ENCODE peak calls at places on chromosomes 3 and 15, in seven cellular contexts. F, S, W, U, V, J and T are unnamed samples.

GRCh38 chr3:127800508-127800907 is 21.8 kb downstream of the MGLL start:
- DNase-seq in F (peak), S (peak), W (peak), U (no peak), V (no peak), J (peak), T (peak)

GRCh38 chr3:197446713-197447455 is 108.9 kb downstream of the BDH1 start:
- DNase-seq in F (no peak), S (no peak), W (no peak), U (no peak), V (no peak), J (no peak), T (no peak)

GRCh38 chr3:187955076-187955952 is 198.6 kb upstream of the LPP start:
- DNase-seq in F (no peak), S (peak), W (peak), U (no peak), V (peak), J (peak), T (no peak)

GRCh38 chr3:85950435-85950834 is 991.6 kb downstream of the CADM2 start:
- DNase-seq in F (no peak), S (no peak), W (no peak), U (no peak), V (no peak), J (no peak), T (no peak)

GRCh38 chr15:52493968-52494367 is 34.7 kb downstream of the MYO5A start:
- DNase-seq in F (no peak), S (no peak), W (peak), U (no peak), V (no peak), J (peak), T (no peak)

GRCh38 chr3:178436773-178437172 is 99.5 kb upstream of the KCNMB2 start:
- DNase-seq in F (no peak), S (peak), W (peak), U (no peak), V (peak), J (peak), T (peak)

GRCh38 chr15:37015476-37015875 is 84.9 kb downstream of the MEIS2 start:
- DNase-seq in F (no peak), S (no peak), W (no peak), U (no peak), V (no peak), J (no peak), T (peak)

GRCh38 chr15:72172796-72173195 is 24.8 kb downstream of the GRAMD2A start:
- DNase-seq in F (no peak), S (no peak), W (no peak), U (no peak), V (no peak), J (no peak), T (no peak)

GRCh38 chr3:103077910-103078309 is 643.1 kb downstream of the ZPLD1 start:
- DNase-seq in F (no peak), S (no peak), W (no peak), U (no peak), V (no peak), J (no peak), T (no peak)

GRCh38 chr3:100500320-100500880 is 8.0 kb downstream of the TMEM45A start:
- DNase-seq in F (no peak), S (peak), W (peak), U (no peak), V (no peak), J (no peak), T (no peak)

GRCh38 chr15:101025116-101025885 is 106.1 kb downstream of the LRRK1 start:
- DNase-seq in F (no peak), S (no peak), W (no peak), U (no peak), V (no peak), J (no peak), T (no peak)

GRCh38 chr15:99511865-99512632 is 53.7 kb upstream of the MEF2A start:
- DNase-seq in F (no peak), S (no peak), W (peak), U (no peak), V (no peak), J (no peak), T (peak)

GRCh38 chr15:22811640-22812039 is 25.2 kb downstream of the NIPA1 start:
- DNase-seq in F (no peak), S (no peak), W (peak), U (no peak), V (no peak), J (peak), T (no peak)

GRCh38 chr3:67384790-67385397 is 269.5 kb downstream of the SUCLG2 start:
- DNase-seq in F (no peak), S (peak), W (peak), U (no peak), V (no peak), J (peak), T (peak)

GRCh38 chr15:25410649-25411048 is 28.2 kb downstream of the UBE3A start:
- DNase-seq in F (no peak), S (no peak), W (peak), U (no peak), V (no peak), J (peak), T (no peak)

GRCh38 chr3:45774581-45775505 is 21.5 kb downstream of the SLC6A20 start:
- DNase-seq in F (no peak), S (no peak), W (no peak), U (no peak), V (no peak), J (no peak), T (no peak)

GRCh38 chr3:17852217-17852616 is 109.8 kb upstream of the TBC1D5 start:
- DNase-seq in F (no peak), S (no peak), W (no peak), U (no peak), V (no peak), J (no peak), T (peak)

GRCh38 chr3:53842436-53843194 is 3.6 kb downstream of the CHDH start:
- DNase-seq in F (peak), S (peak), W (peak), U (peak), V (no peak), J (peak), T (peak)

GRCh38 chr15:67050062-67050461 is 15.3 kb upstream of the SMAD3 start:
- DNase-seq in F (no peak), S (no peak), W (peak), U (no peak), V (no peak), J (peak), T (no peak)

GRCh38 chr15:26023691-26024090 is 160.6 kb upstream of the ATP10A start:
- DNase-seq in F (no peak), S (no peak), W (no peak), U (no peak), V (no peak), J (no peak), T (no peak)

GRCh38 chr15:36079021-36079420 is 500.4 kb upstream of the CDIN1 start:
- DNase-seq in F (no peak), S (no peak), W (no peak), U (no peak), V (no peak), J (no peak), T (no peak)

GRCh38 chr3:125058529-125058928 is 2.7 kb upstream of the HEG1 start:
- DNase-seq in F (no peak), S (no peak), W (no peak), U (no peak), V (no peak), J (no peak), T (no peak)

GRCh38 chr3:152197937-152198336 is 70.8 kb upstream of the MBNL1 start:
- DNase-seq in F (no peak), S (no peak), W (no peak), U (no peak), V (no peak), J (no peak), T (peak)

GRCh38 chr15:48693474-48693873 is 48.0 kb upstream of the FBN1 start:
- DNase-seq in F (no peak), S (peak), W (peak), U (no peak), V (no peak), J (peak), T (no peak)

GRCh38 chr15:40936709-40937666 is 7.8 kb downstream of the DLL4 start:
- DNase-seq in F (no peak), S (peak), W (peak), U (no peak), V (no peak), J (peak), T (peak)
- TF ChIP-seq CTCF in F (no peak), S (peak), W (no peak), U (no peak), V (no peak), J (no peak), T (peak)

GRCh38 chr3:141052570-141053069 is 1.5 kb downstream of the SPSB4 start:
- DNase-seq in F (no peak), S (no peak), W (no peak), U (no peak), V (no peak), J (no peak), T (no peak)

GRCh38 chr3:141050913-141051632 is at the start of gene SPSB4:
- DNase-seq in F (peak), S (peak), W (peak), U (no peak), V (no peak), J (peak), T (no peak)

GRCh38 chr3:141049681-141050080 is 1.5 kb upstream of the SPSB4 start:
- DNase-seq in F (no peak), S (no peak), W (peak), U (no peak), V (no peak), J (no peak), T (no peak)

GRCh38 chr3:141050576-141050912 is 603 bp upstream of the SPSB4 start:
- DNase-seq in F (no peak), S (no peak), W (no peak), U (no peak), V (no peak), J (no peak), T (no peak)

DNA sequence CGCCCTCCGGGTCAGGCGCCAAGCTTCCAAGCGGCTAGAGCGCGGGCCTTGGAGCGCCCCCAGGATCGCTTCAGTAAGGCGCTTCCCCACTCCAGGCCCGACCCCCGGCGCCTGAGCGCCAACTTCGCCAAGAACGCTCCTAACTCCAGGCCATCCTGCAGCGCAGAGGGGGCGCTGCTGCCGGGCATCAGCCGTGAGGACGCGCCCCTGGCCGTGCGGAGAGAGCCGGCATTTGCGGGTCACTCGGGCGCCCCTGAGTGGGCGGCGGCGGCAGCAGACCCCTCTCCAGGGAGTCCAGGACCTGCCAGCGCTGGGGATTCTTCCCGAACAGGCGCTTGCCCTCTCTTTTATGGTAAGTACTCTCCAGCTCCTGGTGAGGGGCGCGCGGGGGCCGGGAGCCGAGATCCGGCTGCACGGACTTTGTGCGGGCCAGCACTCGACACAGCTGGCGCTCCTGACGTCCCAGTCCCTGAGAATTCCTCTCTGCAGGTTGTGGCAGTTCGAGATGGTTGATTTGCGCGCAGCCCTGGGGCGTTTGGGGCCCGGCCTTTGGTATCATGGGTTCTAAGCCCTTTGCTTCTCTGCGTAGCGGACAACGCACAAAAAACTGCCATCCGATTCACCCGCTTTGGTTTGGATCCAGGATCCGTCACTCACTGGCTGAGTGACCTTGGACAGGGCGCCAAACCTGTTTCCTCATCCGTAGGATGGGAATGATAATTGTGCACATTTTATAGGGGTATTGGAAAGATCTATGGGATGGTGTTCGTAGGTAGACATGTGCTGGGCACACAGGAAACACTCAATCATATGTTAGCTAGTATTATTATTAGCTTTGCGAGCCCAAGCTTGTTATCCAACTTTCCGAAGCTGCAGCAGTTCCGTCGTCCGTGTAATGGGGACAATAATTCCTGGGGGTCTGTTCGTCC is 758 bp downstream of the SPSB4 start:
- DNase-seq in F (no peak), S (peak), W (peak), U (no peak), V (no peak), J (no peak), T (no peak)
- H3K4me3 ChIP-seq in F (peak), S (peak), W (peak), U (peak), V (no peak), J (no peak), T (no peak)

DNA sequence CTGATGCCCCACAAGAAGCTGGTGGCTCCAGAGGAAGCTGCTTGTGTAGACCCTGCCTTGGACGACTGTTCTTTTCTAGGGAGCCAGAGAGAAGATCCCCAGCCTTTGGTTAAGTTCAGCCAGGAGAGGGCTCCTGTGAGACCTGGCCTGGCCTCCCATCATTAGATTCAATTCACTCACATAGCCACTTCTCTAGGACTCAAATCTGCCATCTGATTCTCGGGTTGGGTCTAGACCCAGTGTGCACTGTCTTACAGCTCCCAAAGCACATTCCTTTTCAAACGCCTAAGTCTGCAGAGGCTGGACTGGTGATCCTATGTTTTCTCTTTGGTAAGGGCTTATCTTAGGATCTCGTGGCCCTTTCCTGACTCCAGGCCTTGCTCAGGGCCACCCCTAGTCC is 81.7 kb upstream of the NPHP3 start:
- DNase-seq in F (no peak), S (no peak), W (no peak), U (no peak), V (no peak), J (no peak), T (no peak)
- TF ChIP-seq CTCF in F (no peak), S (peak), W (peak), U (no peak), V (peak), J (no peak), T (no peak)

DNA sequence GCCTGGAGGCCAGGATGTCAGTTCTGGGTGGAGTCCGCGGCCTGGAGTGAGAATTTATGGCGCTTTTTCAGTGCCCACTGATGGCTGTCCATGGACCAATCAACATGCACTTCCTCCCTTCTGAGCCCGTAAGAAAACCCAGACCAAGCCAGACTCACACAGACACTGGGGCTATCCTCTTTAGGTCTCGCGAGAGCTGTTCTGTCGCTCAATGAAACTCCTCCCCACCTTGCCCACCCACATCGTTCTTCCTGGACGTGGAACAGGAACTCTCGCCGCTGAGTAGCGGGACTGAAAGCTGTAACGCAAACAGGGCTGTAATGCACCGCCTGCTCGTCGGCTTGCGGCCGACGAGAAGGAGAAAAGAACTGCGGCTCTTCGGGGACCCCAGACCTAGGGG is 833.0 kb upstream of the CADM2 start:
- DNase-seq in F (no peak), S (no peak), W (no peak), U (no peak), V (no peak), J (no peak), T (no peak)
- H3K4me3 ChIP-seq in F (no peak), S (no peak), W (no peak), U (no peak), V (no peak), J (no peak), T (no peak)

DNA sequence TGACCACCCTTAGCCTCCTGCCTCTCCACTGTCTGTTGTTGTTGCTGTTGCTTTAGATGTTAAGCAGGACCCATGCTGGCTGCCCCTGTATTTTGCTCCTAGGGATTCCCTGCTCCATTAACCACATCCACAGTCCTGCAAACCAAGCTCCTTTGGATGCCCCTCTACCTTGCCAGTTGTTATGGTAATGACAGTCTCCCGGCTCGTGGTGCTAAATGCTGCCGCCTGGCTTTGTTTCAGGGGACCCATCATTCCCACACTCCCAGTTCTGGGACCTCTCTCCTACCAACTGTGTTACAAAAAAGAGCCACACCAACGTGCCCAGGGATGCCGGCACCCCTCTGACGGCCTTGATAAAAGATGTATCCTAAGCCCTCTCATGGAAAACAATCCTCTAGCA is 15.5 kb upstream of the MCCC1 start:
- DNase-seq in F (no peak), S (no peak), W (no peak), U (no peak), V (no peak), J (no peak), T (no peak)
- TF ChIP-seq CTCF in F (no peak), S (no peak), W (peak), U (no peak), V (no peak), J (no peak), T (no peak)

DNA sequence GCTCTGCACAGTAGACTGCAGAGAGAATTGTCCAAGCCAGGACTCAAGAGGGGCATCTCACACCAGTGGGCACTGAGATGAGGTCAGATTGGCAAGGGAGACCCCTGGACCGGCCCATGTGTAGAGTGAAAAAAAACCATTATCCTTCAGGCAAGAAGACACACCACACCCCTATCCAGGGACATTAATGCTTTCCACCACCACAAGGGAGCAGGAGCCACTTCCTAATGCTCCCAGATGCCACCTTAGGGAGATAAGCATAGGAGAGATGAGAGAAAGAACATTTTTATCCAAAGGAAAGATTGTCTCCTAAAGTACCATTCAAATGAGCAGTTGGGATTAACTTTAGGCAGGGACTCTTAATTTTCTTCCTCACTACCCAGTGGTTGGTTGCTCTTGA is 109.6 kb upstream of the PTX3 start:
- DNase-seq in F (no peak), S (no peak), W (no peak), U (no peak), V (no peak), J (no peak), T (no peak)
- H3K4me3 ChIP-seq in F (no peak), S (no peak), W (no peak), U (no peak), V (no peak), J (no peak), T (no peak)

DNA sequence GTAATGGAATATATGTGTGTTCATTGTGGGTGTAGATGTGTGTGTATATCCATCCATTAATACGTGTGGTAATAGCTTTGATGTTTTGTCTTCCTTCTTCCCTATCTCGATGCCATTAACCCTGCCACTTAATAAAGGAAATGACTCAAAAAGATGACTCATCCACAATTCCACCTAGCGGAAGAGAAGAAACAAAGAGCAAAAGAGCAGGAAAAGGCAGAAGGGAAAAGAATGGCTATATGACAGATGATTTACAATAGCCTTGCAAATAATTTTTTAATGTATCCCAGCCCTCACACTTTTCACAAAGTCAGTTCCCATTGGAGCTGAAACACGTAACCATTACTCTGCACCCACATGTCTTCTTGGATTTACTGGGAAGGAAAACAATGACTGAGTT is 197.1 kb downstream of the KCNAB1 start:
- DNase-seq in F (no peak), S (peak), W (peak), U (no peak), V (no peak), J (peak), T (no peak)
- TF ChIP-seq CTCF in F (no peak), S (no peak), W (no peak), U (no peak), V (no peak), J (peak), T (no peak)

GRCh38 chr15:70476441-70476840 is 286.9 kb downstream of the UACA start:
- DNase-seq in F (no peak), S (no peak), W (no peak), U (no peak), V (no peak), J (no peak), T (no peak)

GRCh38 chr15:70474682-70475438 is 288.5 kb downstream of the UACA start:
- DNase-seq in F (peak), S (peak), W (peak), U (peak), V (no peak), J (peak), T (no peak)

GRCh38 chr15:70474367-70474681 is 289.0 kb downstream of the UACA start:
- DNase-seq in F (peak), S (no peak), W (no peak), U (no peak), V (no peak), J (no peak), T (no peak)

GRCh38 chr15:70475921-70476320 is 287.4 kb downstream of the UACA start:
- DNase-seq in F (no peak), S (peak), W (no peak), U (no peak), V (no peak), J (no peak), T (no peak)

DNA sequence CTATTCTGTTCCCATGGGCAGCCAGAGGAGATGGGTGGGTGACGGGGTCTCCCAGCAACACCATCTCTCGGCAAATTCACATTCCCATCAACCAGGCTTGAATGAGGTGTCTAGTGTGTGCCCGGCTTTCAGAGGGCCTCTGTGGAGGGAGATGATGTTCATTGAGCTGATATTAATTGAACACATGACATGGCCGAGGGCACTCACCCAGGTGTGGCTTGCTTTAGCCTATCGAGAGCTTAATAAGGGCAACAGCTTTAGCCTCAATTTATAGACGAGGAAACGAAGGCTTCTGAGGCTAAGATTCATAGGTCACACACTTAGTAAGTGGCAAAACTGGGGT is 287.9 kb downstream of the UACA start:
- DNase-seq in F (no peak), S (no peak), W (no peak), U (no peak), V (no peak), J (no peak), T (no peak)
- H3K4me3 ChIP-seq in F (peak), S (no peak), W (no peak), U (peak), V (no peak), J (no peak), T (no peak)